ENCODE peak calls at places on chromosomes 5 and 9, in six cellular contexts. One of them, this sample, is unnamed. For H3K4me1, the result is how much of the 10 kb centered on the place peaks cover.

GRCh38 chr9:70003786-70004185 is 39.9 kb upstream of the MAMDC2 start:
- DNase-seq in left ventricle myocardium inferior: no peak
- DNase-seq in uterus: no peak
- DNase-seq in HepG2: no peak
- DNase-seq in CD8-positive, alpha-beta T cell: no peak
- DNase-seq in SJSA1: no peak
- DNase-seq in this sample: no peak

GRCh38 chr5:15715966-15716365 is 216.0 kb downstream of the FBXL7 start:
- DNase-seq in left ventricle myocardium inferior: no peak
- DNase-seq in uterus: no peak
- DNase-seq in HepG2: no peak
- DNase-seq in CD8-positive, alpha-beta T cell: no peak
- DNase-seq in SJSA1: no peak
- DNase-seq in this sample: no peak

GRCh38 chr5:115069087-115069968 is 100.4 kb downstream of the TRIM36 start:
- DNase-seq in left ventricle myocardium inferior: no peak
- DNase-seq in uterus: no peak
- DNase-seq in HepG2: peak
- DNase-seq in CD8-positive, alpha-beta T cell: no peak
- DNase-seq in SJSA1: no peak
- DNase-seq in this sample: no peak

GRCh38 chr9:130073373-130073772 is 19.7 kb downstream of the GPR107 start:
- DNase-seq in left ventricle myocardium inferior: no peak
- DNase-seq in uterus: no peak
- DNase-seq in HepG2: peak
- DNase-seq in CD8-positive, alpha-beta T cell: no peak
- DNase-seq in SJSA1: peak
- DNase-seq in this sample: no peak

GRCh38 chr5:3220201-3220600 is 375.4 kb upstream of the IRX1 start:
- DNase-seq in left ventricle myocardium inferior: no peak
- DNase-seq in uterus: no peak
- DNase-seq in HepG2: no peak
- DNase-seq in CD8-positive, alpha-beta T cell: no peak
- DNase-seq in SJSA1: peak
- DNase-seq in this sample: no peak

GRCh38 chr5:68711311-68712200 is 382.3 kb upstream of the SLC30A5 start:
- DNase-seq in left ventricle myocardium inferior: no peak
- DNase-seq in uterus: no peak
- DNase-seq in HepG2: no peak
- DNase-seq in CD8-positive, alpha-beta T cell: no peak
- DNase-seq in SJSA1: no peak
- DNase-seq in this sample: no peak

GRCh38 chr5:178421128-178421527 is 169.1 kb downstream of the COL23A1 start:
- DNase-seq in left ventricle myocardium inferior: no peak
- DNase-seq in uterus: no peak
- DNase-seq in HepG2: no peak
- DNase-seq in CD8-positive, alpha-beta T cell: no peak
- DNase-seq in SJSA1: no peak
- DNase-seq in this sample: no peak

GRCh38 chr9:95381243-95381642 is 63.7 kb upstream of the FANCC start:
- DNase-seq in left ventricle myocardium inferior: no peak
- DNase-seq in uterus: no peak
- DNase-seq in HepG2: no peak
- DNase-seq in CD8-positive, alpha-beta T cell: no peak
- DNase-seq in SJSA1: peak
- DNase-seq in this sample: no peak

GRCh38 chr9:133366435-133366834 is 9.4 kb downstream of the SURF4 start:
- DNase-seq in left ventricle myocardium inferior: no peak
- DNase-seq in uterus: no peak
- DNase-seq in HepG2: no peak
- DNase-seq in CD8-positive, alpha-beta T cell: no peak
- DNase-seq in SJSA1: no peak
- DNase-seq in this sample: no peak

GRCh38 chr5:140024928-140025327 is 18.2 kb downstream of the NRG2 start:
- DNase-seq in left ventricle myocardium inferior: no peak
- DNase-seq in uterus: no peak
- DNase-seq in HepG2: no peak
- DNase-seq in CD8-positive, alpha-beta T cell: no peak
- DNase-seq in SJSA1: no peak
- DNase-seq in this sample: no peak
- H3K27ac ChIP-seq in left ventricle myocardium inferior: no peak
- H3K27ac ChIP-seq in uterus: no peak
- H3K27ac ChIP-seq in HepG2: no peak
- H3K27ac ChIP-seq in CD8-positive, alpha-beta T cell: no peak
- H3K27ac ChIP-seq in SJSA1: no peak
- H3K27ac ChIP-seq in this sample: no peak

GRCh38 chr9:37408933-37409710 is 13.4 kb upstream of the GRHPR start:
- DNase-seq in left ventricle myocardium inferior: no peak
- DNase-seq in uterus: no peak
- DNase-seq in HepG2: no peak
- DNase-seq in CD8-positive, alpha-beta T cell: peak
- DNase-seq in SJSA1: no peak
- DNase-seq in this sample: peak
- H3K4me1 ChIP-seq in left ventricle myocardium inferior: under half
- H3K4me1 ChIP-seq in uterus: under half
- H3K4me1 ChIP-seq in HepG2: under half
- H3K4me1 ChIP-seq in CD8-positive, alpha-beta T cell: under half
- H3K4me1 ChIP-seq in SJSA1: under half
- H3K4me1 ChIP-seq in this sample: under half

GRCh38 chr5:37777472-37778135 is 62.2 kb downstream of the GDNF start:
- DNase-seq in left ventricle myocardium inferior: no peak
- DNase-seq in uterus: no peak
- DNase-seq in HepG2: no peak
- DNase-seq in CD8-positive, alpha-beta T cell: no peak
- DNase-seq in SJSA1: peak
- DNase-seq in this sample: no peak
- H3K27ac ChIP-seq in left ventricle myocardium inferior: no peak
- H3K27ac ChIP-seq in uterus: no peak
- H3K27ac ChIP-seq in HepG2: no peak
- H3K27ac ChIP-seq in CD8-positive, alpha-beta T cell: no peak
- H3K27ac ChIP-seq in SJSA1: peak
- H3K27ac ChIP-seq in this sample: no peak

GRCh38 chr5:59079622-59080620 is 497.0 kb downstream of the RAB3C start:
- DNase-seq in left ventricle myocardium inferior: no peak
- DNase-seq in uterus: no peak
- DNase-seq in HepG2: peak
- DNase-seq in CD8-positive, alpha-beta T cell: no peak
- DNase-seq in SJSA1: no peak
- DNase-seq in this sample: no peak
- H3K4me1 ChIP-seq in left ventricle myocardium inferior: under half
- H3K4me1 ChIP-seq in uterus: under half
- H3K4me1 ChIP-seq in HepG2: under half
- H3K4me1 ChIP-seq in CD8-positive, alpha-beta T cell: under half
- H3K4me1 ChIP-seq in SJSA1: under half
- H3K4me1 ChIP-seq in this sample: under half

GRCh38 chr9:108156270-108156998 is 666.9 kb upstream of the KLF4 start:
- DNase-seq in left ventricle myocardium inferior: no peak
- DNase-seq in uterus: no peak
- DNase-seq in HepG2: no peak
- DNase-seq in CD8-positive, alpha-beta T cell: no peak
- DNase-seq in SJSA1: no peak
- DNase-seq in this sample: no peak

GRCh38 chr9:108153391-108153790 is 663.8 kb upstream of the KLF4 start:
- DNase-seq in left ventricle myocardium inferior: no peak
- DNase-seq in uterus: no peak
- DNase-seq in HepG2: no peak
- DNase-seq in CD8-positive, alpha-beta T cell: no peak
- DNase-seq in SJSA1: no peak
- DNase-seq in this sample: no peak

GRCh38 chr9:108151161-108151586 is 661.6 kb upstream of the KLF4 start:
- DNase-seq in left ventricle myocardium inferior: peak
- DNase-seq in uterus: no peak
- DNase-seq in HepG2: no peak
- DNase-seq in CD8-positive, alpha-beta T cell: no peak
- DNase-seq in SJSA1: no peak
- DNase-seq in this sample: no peak

GRCh38 chr9:108149346-108149745 is 659.8 kb upstream of the KLF4 start:
- DNase-seq in left ventricle myocardium inferior: no peak
- DNase-seq in uterus: no peak
- DNase-seq in HepG2: no peak
- DNase-seq in CD8-positive, alpha-beta T cell: no peak
- DNase-seq in SJSA1: no peak
- DNase-seq in this sample: no peak

GRCh38 chr9:108150736-108151135 is 661.2 kb upstream of the KLF4 start:
- DNase-seq in left ventricle myocardium inferior: peak
- DNase-seq in uterus: no peak
- DNase-seq in HepG2: no peak
- DNase-seq in CD8-positive, alpha-beta T cell: no peak
- DNase-seq in SJSA1: no peak
- DNase-seq in this sample: no peak
- H3K27ac ChIP-seq in left ventricle myocardium inferior: peak
- H3K27ac ChIP-seq in uterus: peak
- H3K27ac ChIP-seq in HepG2: no peak
- H3K27ac ChIP-seq in CD8-positive, alpha-beta T cell: no peak
- H3K27ac ChIP-seq in SJSA1: no peak
- H3K27ac ChIP-seq in this sample: no peak

GRCh38 chr5:56839062-56839461 is 23.7 kb downstream of the MAP3K1 start:
- DNase-seq in left ventricle myocardium inferior: no peak
- DNase-seq in uterus: no peak
- DNase-seq in HepG2: no peak
- DNase-seq in CD8-positive, alpha-beta T cell: no peak
- DNase-seq in SJSA1: no peak
- DNase-seq in this sample: no peak

GRCh38 chr5:56837956-56838355 is 22.6 kb downstream of the MAP3K1 start:
- DNase-seq in left ventricle myocardium inferior: no peak
- DNase-seq in uterus: no peak
- DNase-seq in HepG2: no peak
- DNase-seq in CD8-positive, alpha-beta T cell: no peak
- DNase-seq in SJSA1: no peak
- DNase-seq in this sample: no peak

GRCh38 chr5:56838409-56839039 is 23.2 kb downstream of the MAP3K1 start:
- DNase-seq in left ventricle myocardium inferior: no peak
- DNase-seq in uterus: no peak
- DNase-seq in HepG2: peak
- DNase-seq in CD8-positive, alpha-beta T cell: no peak
- DNase-seq in SJSA1: peak
- DNase-seq in this sample: no peak

GRCh38 chr5:56837386-56837785 is 22.0 kb downstream of the MAP3K1 start:
- DNase-seq in left ventricle myocardium inferior: no peak
- DNase-seq in uterus: no peak
- DNase-seq in HepG2: no peak
- DNase-seq in CD8-positive, alpha-beta T cell: no peak
- DNase-seq in SJSA1: no peak
- DNase-seq in this sample: no peak

DNA sequence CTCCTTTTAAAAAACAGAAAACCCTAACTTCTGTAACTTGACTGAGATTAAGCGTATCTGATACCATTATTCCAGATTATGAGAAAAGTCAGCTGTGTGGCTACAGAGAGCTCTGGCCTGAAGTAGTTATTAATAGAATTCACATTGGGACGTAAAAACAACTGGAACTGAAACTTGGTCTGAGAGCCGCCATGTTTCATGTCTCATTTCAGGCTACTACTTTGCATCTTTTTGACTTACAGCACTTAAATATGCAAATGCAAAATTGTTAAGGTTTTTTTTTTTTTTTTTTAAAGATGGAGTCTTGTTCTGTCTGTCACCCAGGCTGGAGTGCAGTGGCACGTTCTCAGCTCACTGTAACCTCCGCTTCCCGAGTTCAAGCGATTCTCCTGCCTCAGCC is 25.2 kb downstream of the MAP3K1 start:
- DNase-seq in left ventricle myocardium inferior: no peak
- DNase-seq in uterus: no peak
- DNase-seq in HepG2: no peak
- DNase-seq in CD8-positive, alpha-beta T cell: no peak
- DNase-seq in SJSA1: no peak
- DNase-seq in this sample: no peak
- H3K4me1 ChIP-seq in left ventricle myocardium inferior: half or more
- H3K4me1 ChIP-seq in uterus: under half
- H3K4me1 ChIP-seq in HepG2: under half
- H3K4me1 ChIP-seq in CD8-positive, alpha-beta T cell: under half
- H3K4me1 ChIP-seq in SJSA1: under half
- H3K4me1 ChIP-seq in this sample: half or more